ENCODE peak calls at places on chromosomes 11 and 22, in ten cellular contexts. F, O, U, B, N, G, J, E, L and Y are unnamed samples.
A peak's percentile ranks its signal among the peaks of the same experiment; 100 is the strongest.

GRCh38 chr11:61756452-61757212 is 4.2 kb downstream of the MYRF start:
- DNase-seq in F (no peak), O (peak; percentile 88), U (peak; percentile 93), B (peak; percentile 39), N (peak; percentile 83), G (peak; percentile 53), J (no peak), E (no peak), L (no peak), Y (peak; percentile 20)

GRCh38 chr22:41862530-41863266 is 29.8 kb downstream of the SREBF2 start:
- DNase-seq in F (no peak), O (no peak), U (no peak), B (no peak), N (no peak), G (no peak), J (no peak), E (no peak), L (peak; percentile 53), Y (no peak)

GRCh38 chr22:27435839-27436581 is 365.5 kb downstream of the MN1 start:
- DNase-seq in F (no peak), O (peak; percentile 12), U (no peak), B (peak; percentile 32), N (no peak), G (peak; percentile 80), J (no peak), E (peak; percentile 58), L (peak; percentile 86), Y (no peak)

GRCh38 chr11:35859311-35859710 is 84.6 kb upstream of the LDLRAD3 start:
- DNase-seq in F (no peak), O (no peak), U (no peak), B (no peak), N (no peak), G (peak; percentile 63), J (no peak), E (no peak), L (peak; percentile 14), Y (no peak)

GRCh38 chr11:116931206-116931953 is 94.0 kb upstream of the APOA1 start:
- DNase-seq in F (no peak), O (no peak), U (no peak), B (no peak), N (no peak), G (peak; percentile 55), J (no peak), E (no peak), L (peak; percentile 46), Y (no peak)

GRCh38 chr11:44404323-44404705 is 94.4 kb upstream of the ALX4 start:
- DNase-seq in F (no peak), O (no peak), U (no peak), B (no peak), N (no peak), G (no peak), J (no peak), E (no peak), L (no peak), Y (no peak)

GRCh38 chr11:93238956-93239355 is 41.2 kb upstream of the SLC36A4 start:
- DNase-seq in F (no peak), O (no peak), U (no peak), B (no peak), N (no peak), G (no peak), J (no peak), E (no peak), L (no peak), Y (no peak)

GRCh38 chr11:67657300-67657699 is 6.8 kb upstream of the ACY3 start:
- DNase-seq in F (no peak), O (no peak), U (no peak), B (no peak), N (no peak), G (no peak), J (no peak), E (no peak), L (no peak), Y (no peak)

DNA sequence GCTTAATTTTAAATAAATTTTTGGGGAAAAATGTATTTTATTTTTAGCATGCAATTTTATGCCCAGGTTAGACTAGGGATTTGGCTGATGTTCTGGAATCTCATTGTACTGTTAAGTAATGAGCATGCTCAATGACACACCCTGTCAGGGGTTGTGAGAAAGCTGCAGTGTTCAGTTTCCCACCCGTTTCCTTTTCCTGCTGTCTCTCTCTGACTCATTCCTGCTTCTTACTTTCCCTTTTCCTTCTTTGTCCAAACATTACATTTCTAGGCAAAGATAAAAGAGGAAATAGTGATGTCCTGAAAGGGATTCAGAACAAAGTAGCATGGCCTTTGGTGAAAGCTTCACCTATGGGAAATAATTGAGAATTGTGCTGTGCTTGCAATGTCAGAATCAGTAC is 22.7 kb downstream of the OOSP3 start:
- DNase-seq in F (peak; percentile 67), O (peak; percentile 13), U (no peak), B (peak; percentile 57), N (peak; percentile 22), G (peak; percentile 91), J (no peak), E (no peak), L (peak; percentile 64), Y (peak; percentile 13)
- H3K4me3 ChIP-seq in F (no peak overlapping the region), O (no peak overlapping the region), U (no peak overlapping the region), B (no peak overlapping the region), N (no peak overlapping the region), G (peak overlapping the region; percentile 5), J (no peak overlapping the region), E (no peak overlapping the region), L (no peak overlapping the region), Y (no peak overlapping the region)

GRCh38 chr11:113771964-113772363 is 1.5 kb downstream of the ZW10 start:
- DNase-seq in F (no peak), O (no peak), U (no peak), B (no peak), N (no peak), G (no peak), J (no peak), E (no peak), L (no peak), Y (no peak)
- H3K4me3 ChIP-seq in F (no peak overlapping the region), O (no peak overlapping the region), U (no peak overlapping the region), B (no peak overlapping the region), N (no peak overlapping the region), G (peak overlapping the region; percentile 97), J (no peak overlapping the region), E (peak overlapping the region; percentile 75), L (peak overlapping the region; percentile 99), Y (no peak overlapping the region)

GRCh38 chr11:460331-461199 is 10.5 kb downstream of the PTDSS2 start:
- DNase-seq in F (no peak), O (no peak), U (no peak), B (peak; percentile 10), N (no peak), G (peak; percentile 85), J (no peak), E (no peak), L (peak; percentile 13), Y (no peak)
- H3K4me3 ChIP-seq in F (no peak overlapping the region), O (no peak overlapping the region), U (no peak overlapping the region), B (no peak overlapping the region), N (no peak overlapping the region), G (peak overlapping the region; percentile 18), J (no peak overlapping the region), E (no peak overlapping the region), L (no peak overlapping the region), Y (no peak overlapping the region)

GRCh38 chr11:3853935-3854659 is 1.4 kb upstream of the STIM1 start:
- DNase-seq in F (peak; percentile 62), O (peak; percentile 63), U (peak; percentile 38), B (no peak), N (peak; percentile 60), G (no peak), J (no peak), E (peak; percentile 51), L (no peak), Y (no peak)
- H3K4me3 ChIP-seq in F (peak overlapping the region; percentile 98), O (no peak overlapping the region), U (peak overlapping the region; percentile 84), B (no peak overlapping the region), N (no peak overlapping the region), G (no peak overlapping the region), J (no peak overlapping the region), E (peak overlapping the region; percentile 90), L (no peak overlapping the region), Y (no peak overlapping the region)

GRCh38 chr22:29310863-29311339 is 4.5 kb downstream of the GAS2L1 start:
- DNase-seq in F (peak; percentile 99), O (peak; percentile 87), U (peak; percentile 95), B (peak; percentile 98), N (peak; percentile 94), G (peak; percentile 98), J (peak; percentile 99), E (peak; percentile 95), L (peak; percentile 99), Y (peak; percentile 90)

GRCh38 chr22:29310065-29310862 is 3.8 kb downstream of the GAS2L1 start:
- DNase-seq in F (no peak), O (no peak), U (peak; percentile 52), B (no peak), N (no peak), G (no peak), J (no peak), E (no peak), L (peak; percentile 28), Y (no peak)

GRCh38 chr22:29308148-29308790 is 1.8 kb downstream of the GAS2L1 start:
- DNase-seq in F (no peak), O (no peak), U (no peak), B (no peak), N (no peak), G (no peak), J (peak; percentile 78), E (no peak), L (no peak), Y (no peak)

GRCh38 chr22:29308791-29309262 is 2.4 kb downstream of the GAS2L1 start:
- DNase-seq in F (no peak), O (no peak), U (no peak), B (peak; percentile 83), N (no peak), G (peak; percentile 81), J (peak; percentile 76), E (no peak), L (peak; percentile 76), Y (no peak)

DNA sequence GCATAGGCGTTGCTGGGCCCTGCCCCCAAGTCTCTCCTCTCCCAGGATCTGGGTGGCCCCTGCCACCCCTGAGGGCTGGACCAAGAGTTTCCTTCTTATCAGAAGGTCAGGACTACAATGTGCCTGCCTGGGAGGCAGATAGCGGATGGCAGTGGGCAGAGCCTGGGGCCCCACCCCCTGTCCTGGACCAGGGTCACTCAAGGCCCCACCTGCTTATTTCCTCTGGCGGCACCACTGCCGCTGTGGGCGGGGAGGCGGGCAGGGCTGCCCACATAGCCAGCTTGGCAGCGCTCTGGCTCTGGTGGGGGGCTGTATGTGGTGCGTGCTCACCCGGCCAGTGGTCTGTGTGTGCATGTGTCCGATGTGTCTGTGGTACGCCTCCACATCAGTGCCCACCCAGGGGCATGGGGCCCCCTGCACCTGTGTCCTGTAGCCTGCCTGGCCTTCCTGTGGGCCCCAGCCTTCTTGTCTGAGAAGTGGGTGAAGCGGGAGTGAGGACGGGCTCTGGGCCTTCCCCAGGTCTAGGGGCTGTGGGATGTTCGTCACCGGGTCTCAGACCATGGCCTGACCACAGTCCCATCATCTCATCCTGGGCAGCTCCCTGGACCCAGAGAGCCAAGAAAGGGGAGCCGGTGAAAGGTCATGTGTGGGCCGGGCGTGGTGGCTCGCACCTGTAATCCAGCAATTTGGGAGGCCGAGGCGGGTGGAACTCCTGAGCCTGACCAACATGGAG is 3.0 kb downstream of the GAS2L1 start:
- DNase-seq in F (peak; percentile 88), O (peak; percentile 66), U (peak; percentile 69), B (peak; percentile 28), N (peak; percentile 62), G (no peak), J (peak; percentile 83), E (no peak), L (peak; percentile 24), Y (no peak)
- H3K4me3 ChIP-seq in F (peak overlapping the region; percentile 7), O (no peak overlapping the region), U (no peak overlapping the region), B (peak overlapping the region; percentile 29), N (no peak overlapping the region), G (no peak overlapping the region), J (peak overlapping the region; percentile 98), E (peak overlapping the region; percentile 92), L (peak overlapping the region; percentile 87), Y (no peak overlapping the region)

GRCh38 chr22:42967933-42968332 is 47.0 kb downstream of the PACSIN2 start:
- DNase-seq in F (peak; percentile 72), O (no peak), U (no peak), B (no peak), N (peak; percentile 50), G (no peak), J (no peak), E (peak; percentile 67), L (peak; percentile 79), Y (no peak)
- H3K4me3 ChIP-seq in F (no peak overlapping the region), O (no peak overlapping the region), U (no peak overlapping the region), B (no peak overlapping the region), N (no peak overlapping the region), G (no peak overlapping the region), J (no peak overlapping the region), E (no peak overlapping the region), L (no peak overlapping the region), Y (no peak overlapping the region)